ENCODE peak calls at places on chromosome 20, in seven cellular contexts. One of them, this sample, is unnamed.

GRCh38 chr20:3156811-3157619 is 2.6 kb downstream of the FASTKD5 start:
- DNase-seq in ecto neural progenitor cell: no peak
- DNase-seq in ovary: no peak
- DNase-seq in activated CD4-positive, alpha-beta T cell treated with anti-CD3 and anti-CD28 coated beads, Interleukin-2, amount 10 ng/mL, durations not matched to agents 7 days and 5 days: peak; percentile 41
- DNase-seq in H54: no peak
- DNase-seq in NCI-H460: no peak
- DNase-seq in stimulated activated CD4-positive, alpha-beta T cell treated with anti-CD3 and anti-CD28 coated beads, Interleukin-15, amount 100 ng/mL, for 1 hour: no peak
- DNase-seq in this sample: no peak

GRCh38 chr20:58678806-58679205 is 13.8 kb upstream of the NPEPL1 start:
- DNase-seq in ecto neural progenitor cell: no peak
- DNase-seq in ovary: no peak
- DNase-seq in activated CD4-positive, alpha-beta T cell treated with anti-CD3 and anti-CD28 coated beads, Interleukin-2, amount 10 ng/mL, durations not matched to agents 7 days and 5 days: no peak
- DNase-seq in H54: no peak
- DNase-seq in NCI-H460: no peak
- DNase-seq in stimulated activated CD4-positive, alpha-beta T cell treated with anti-CD3 and anti-CD28 coated beads, Interleukin-15, amount 100 ng/mL, for 1 hour: no peak
- DNase-seq in this sample: no peak

GRCh38 chr20:22499475-22500174 is 84.7 kb downstream of the FOXA2 start:
- DNase-seq in ecto neural progenitor cell: no peak
- DNase-seq in ovary: no peak
- DNase-seq in activated CD4-positive, alpha-beta T cell treated with anti-CD3 and anti-CD28 coated beads, Interleukin-2, amount 10 ng/mL, durations not matched to agents 7 days and 5 days: no peak
- DNase-seq in H54: no peak
- DNase-seq in NCI-H460: no peak
- DNase-seq in stimulated activated CD4-positive, alpha-beta T cell treated with anti-CD3 and anti-CD28 coated beads, Interleukin-15, amount 100 ng/mL, for 1 hour: no peak
- DNase-seq in this sample: no peak

GRCh38 chr20:58709013-58709702 is 16.6 kb downstream of the NPEPL1 start:
- DNase-seq in ecto neural progenitor cell: no peak
- DNase-seq in ovary: no peak
- DNase-seq in activated CD4-positive, alpha-beta T cell treated with anti-CD3 and anti-CD28 coated beads, Interleukin-2, amount 10 ng/mL, durations not matched to agents 7 days and 5 days: peak; percentile 2
- DNase-seq in H54: no peak
- DNase-seq in NCI-H460: no peak
- DNase-seq in stimulated activated CD4-positive, alpha-beta T cell treated with anti-CD3 and anti-CD28 coated beads, Interleukin-15, amount 100 ng/mL, for 1 hour: no peak
- DNase-seq in this sample: no peak

GRCh38 chr20:32675223-32675975 is 1.7 kb upstream of the C20orf203 start:
- DNase-seq in ecto neural progenitor cell: no peak
- DNase-seq in ovary: no peak
- DNase-seq in activated CD4-positive, alpha-beta T cell treated with anti-CD3 and anti-CD28 coated beads, Interleukin-2, amount 10 ng/mL, durations not matched to agents 7 days and 5 days: no peak
- DNase-seq in H54: no peak
- DNase-seq in NCI-H460: no peak
- DNase-seq in stimulated activated CD4-positive, alpha-beta T cell treated with anti-CD3 and anti-CD28 coated beads, Interleukin-15, amount 100 ng/mL, for 1 hour: no peak
- DNase-seq in this sample: no peak

GRCh38 chr20:58659841-58660240 is 8.8 kb downstream of the STX16 start:
- DNase-seq in ecto neural progenitor cell: no peak
- DNase-seq in ovary: no peak
- DNase-seq in activated CD4-positive, alpha-beta T cell treated with anti-CD3 and anti-CD28 coated beads, Interleukin-2, amount 10 ng/mL, durations not matched to agents 7 days and 5 days: no peak
- DNase-seq in H54: no peak
- DNase-seq in NCI-H460: no peak
- DNase-seq in stimulated activated CD4-positive, alpha-beta T cell treated with anti-CD3 and anti-CD28 coated beads, Interleukin-15, amount 100 ng/mL, for 1 hour: no peak
- DNase-seq in this sample: no peak

GRCh38 chr20:44914924-44915323 is 5.1 kb downstream of the PABPC1L start:
- DNase-seq in ecto neural progenitor cell: no peak
- DNase-seq in ovary: no peak
- DNase-seq in activated CD4-positive, alpha-beta T cell treated with anti-CD3 and anti-CD28 coated beads, Interleukin-2, amount 10 ng/mL, durations not matched to agents 7 days and 5 days: peak; percentile 19
- DNase-seq in H54: no peak
- DNase-seq in NCI-H460: no peak
- DNase-seq in stimulated activated CD4-positive, alpha-beta T cell treated with anti-CD3 and anti-CD28 coated beads, Interleukin-15, amount 100 ng/mL, for 1 hour: no peak
- DNase-seq in this sample: no peak

GRCh38 chr20:37562695-37563480 is 35.2 kb upstream of the BLCAP start:
- DNase-seq in ecto neural progenitor cell: peak; percentile 39
- DNase-seq in ovary: no peak
- DNase-seq in activated CD4-positive, alpha-beta T cell treated with anti-CD3 and anti-CD28 coated beads, Interleukin-2, amount 10 ng/mL, durations not matched to agents 7 days and 5 days: no peak
- DNase-seq in H54: no peak
- DNase-seq in NCI-H460: no peak
- DNase-seq in stimulated activated CD4-positive, alpha-beta T cell treated with anti-CD3 and anti-CD28 coated beads, Interleukin-15, amount 100 ng/mL, for 1 hour: no peak
- DNase-seq in this sample: no peak

GRCh38 chr20:19995220-19995863 is 21.8 kb upstream of the NAA20 start:
- DNase-seq in ecto neural progenitor cell: no peak
- DNase-seq in ovary: no peak
- DNase-seq in activated CD4-positive, alpha-beta T cell treated with anti-CD3 and anti-CD28 coated beads, Interleukin-2, amount 10 ng/mL, durations not matched to agents 7 days and 5 days: peak; percentile 38
- DNase-seq in H54: no peak
- DNase-seq in NCI-H460: no peak
- DNase-seq in stimulated activated CD4-positive, alpha-beta T cell treated with anti-CD3 and anti-CD28 coated beads, Interleukin-15, amount 100 ng/mL, for 1 hour: no peak
- DNase-seq in this sample: no peak

GRCh38 chr20:11267131-11267761 is 593.4 kb upstream of the JAG1 start:
- DNase-seq in ecto neural progenitor cell: no peak
- DNase-seq in ovary: peak; percentile 40
- DNase-seq in activated CD4-positive, alpha-beta T cell treated with anti-CD3 and anti-CD28 coated beads, Interleukin-2, amount 10 ng/mL, durations not matched to agents 7 days and 5 days: no peak
- DNase-seq in H54: peak; percentile 65
- DNase-seq in NCI-H460: peak; percentile 26
- DNase-seq in stimulated activated CD4-positive, alpha-beta T cell treated with anti-CD3 and anti-CD28 coated beads, Interleukin-15, amount 100 ng/mL, for 1 hour: no peak
- DNase-seq in this sample: peak; percentile 87

GRCh38 chr20:60011512-60012507 is 53.6 kb downstream of the CDH26 start:
- DNase-seq in ecto neural progenitor cell: no peak
- DNase-seq in ovary: no peak
- DNase-seq in activated CD4-positive, alpha-beta T cell treated with anti-CD3 and anti-CD28 coated beads, Interleukin-2, amount 10 ng/mL, durations not matched to agents 7 days and 5 days: peak; percentile 21
- DNase-seq in H54: no peak
- DNase-seq in NCI-H460: no peak
- DNase-seq in stimulated activated CD4-positive, alpha-beta T cell treated with anti-CD3 and anti-CD28 coated beads, Interleukin-15, amount 100 ng/mL, for 1 hour: no peak
- DNase-seq in this sample: no peak

GRCh38 chr20:41386502-41387427 is 20.1 kb upstream of the EMILIN3 start:
- DNase-seq in ecto neural progenitor cell: no peak
- DNase-seq in ovary: peak; percentile 54
- DNase-seq in activated CD4-positive, alpha-beta T cell treated with anti-CD3 and anti-CD28 coated beads, Interleukin-2, amount 10 ng/mL, durations not matched to agents 7 days and 5 days: no peak
- DNase-seq in H54: no peak
- DNase-seq in NCI-H460: no peak
- DNase-seq in stimulated activated CD4-positive, alpha-beta T cell treated with anti-CD3 and anti-CD28 coated beads, Interleukin-15, amount 100 ng/mL, for 1 hour: no peak
- DNase-seq in this sample: no peak

GRCh38 chr20:45337367-45338120 is 10.7 kb downstream of the SDC4 start:
- DNase-seq in ecto neural progenitor cell: no peak
- DNase-seq in ovary: peak; percentile 70
- DNase-seq in activated CD4-positive, alpha-beta T cell treated with anti-CD3 and anti-CD28 coated beads, Interleukin-2, amount 10 ng/mL, durations not matched to agents 7 days and 5 days: no peak
- DNase-seq in H54: peak; percentile 83
- DNase-seq in NCI-H460: no peak
- DNase-seq in stimulated activated CD4-positive, alpha-beta T cell treated with anti-CD3 and anti-CD28 coated beads, Interleukin-15, amount 100 ng/mL, for 1 hour: no peak
- DNase-seq in this sample: peak; percentile 75

GRCh38 chr20:57900226-57900905 is 190.6 kb upstream of the PMEPA1 start:
- DNase-seq in ecto neural progenitor cell: no peak
- DNase-seq in ovary: no peak
- DNase-seq in activated CD4-positive, alpha-beta T cell treated with anti-CD3 and anti-CD28 coated beads, Interleukin-2, amount 10 ng/mL, durations not matched to agents 7 days and 5 days: no peak
- DNase-seq in H54: no peak
- DNase-seq in NCI-H460: no peak
- DNase-seq in stimulated activated CD4-positive, alpha-beta T cell treated with anti-CD3 and anti-CD28 coated beads, Interleukin-15, amount 100 ng/mL, for 1 hour: no peak
- DNase-seq in this sample: no peak

GRCh38 chr20:20404546-20405092 is 36.7 kb downstream of the INSM1 start:
- DNase-seq in ecto neural progenitor cell: no peak
- DNase-seq in ovary: no peak
- DNase-seq in activated CD4-positive, alpha-beta T cell treated with anti-CD3 and anti-CD28 coated beads, Interleukin-2, amount 10 ng/mL, durations not matched to agents 7 days and 5 days: no peak
- DNase-seq in H54: no peak
- DNase-seq in NCI-H460: no peak
- DNase-seq in stimulated activated CD4-positive, alpha-beta T cell treated with anti-CD3 and anti-CD28 coated beads, Interleukin-15, amount 100 ng/mL, for 1 hour: no peak
- DNase-seq in this sample: no peak

GRCh38 chr20:41029150-41029872 is 689 bp downstream of the TOP1 start:
- DNase-seq in ecto neural progenitor cell: peak; percentile 69
- DNase-seq in ovary: peak; percentile 17
- DNase-seq in activated CD4-positive, alpha-beta T cell treated with anti-CD3 and anti-CD28 coated beads, Interleukin-2, amount 10 ng/mL, durations not matched to agents 7 days and 5 days: peak; percentile 26
- DNase-seq in H54: no peak
- DNase-seq in NCI-H460: no peak
- DNase-seq in stimulated activated CD4-positive, alpha-beta T cell treated with anti-CD3 and anti-CD28 coated beads, Interleukin-15, amount 100 ng/mL, for 1 hour: peak; percentile 20
- DNase-seq in this sample: no peak

GRCh38 chr20:21656299-21657067 is 49.0 kb upstream of the PAX1 start:
- DNase-seq in ecto neural progenitor cell: no peak
- DNase-seq in ovary: no peak
- DNase-seq in activated CD4-positive, alpha-beta T cell treated with anti-CD3 and anti-CD28 coated beads, Interleukin-2, amount 10 ng/mL, durations not matched to agents 7 days and 5 days: no peak
- DNase-seq in H54: no peak
- DNase-seq in NCI-H460: no peak
- DNase-seq in stimulated activated CD4-positive, alpha-beta T cell treated with anti-CD3 and anti-CD28 coated beads, Interleukin-15, amount 100 ng/mL, for 1 hour: no peak
- DNase-seq in this sample: no peak

GRCh38 chr20:57047281-57048026 is 219.0 kb downstream of the BMP7 start:
- DNase-seq in ecto neural progenitor cell: no peak
- DNase-seq in ovary: no peak
- DNase-seq in activated CD4-positive, alpha-beta T cell treated with anti-CD3 and anti-CD28 coated beads, Interleukin-2, amount 10 ng/mL, durations not matched to agents 7 days and 5 days: no peak
- DNase-seq in H54: no peak
- DNase-seq in NCI-H460: peak; percentile 18
- DNase-seq in stimulated activated CD4-positive, alpha-beta T cell treated with anti-CD3 and anti-CD28 coated beads, Interleukin-15, amount 100 ng/mL, for 1 hour: no peak
- DNase-seq in this sample: no peak

GRCh38 chr20:62749851-62750445 is 41.3 kb downstream of the NTSR1 start:
- DNase-seq in ecto neural progenitor cell: no peak
- DNase-seq in ovary: no peak
- DNase-seq in activated CD4-positive, alpha-beta T cell treated with anti-CD3 and anti-CD28 coated beads, Interleukin-2, amount 10 ng/mL, durations not matched to agents 7 days and 5 days: no peak
- DNase-seq in H54: no peak
- DNase-seq in NCI-H460: no peak
- DNase-seq in stimulated activated CD4-positive, alpha-beta T cell treated with anti-CD3 and anti-CD28 coated beads, Interleukin-15, amount 100 ng/mL, for 1 hour: no peak
- DNase-seq in this sample: no peak

GRCh38 chr20:48150568-48150967 is 365.3 kb upstream of the SULF2 start:
- DNase-seq in ecto neural progenitor cell: no peak
- DNase-seq in ovary: no peak
- DNase-seq in activated CD4-positive, alpha-beta T cell treated with anti-CD3 and anti-CD28 coated beads, Interleukin-2, amount 10 ng/mL, durations not matched to agents 7 days and 5 days: no peak
- DNase-seq in H54: no peak
- DNase-seq in NCI-H460: no peak
- DNase-seq in stimulated activated CD4-positive, alpha-beta T cell treated with anti-CD3 and anti-CD28 coated beads, Interleukin-15, amount 100 ng/mL, for 1 hour: no peak
- DNase-seq in this sample: no peak

GRCh38 chr20:51500311-51500710 is 42.2 kb downstream of the NFATC2 start:
- DNase-seq in ecto neural progenitor cell: no peak
- DNase-seq in ovary: no peak
- DNase-seq in activated CD4-positive, alpha-beta T cell treated with anti-CD3 and anti-CD28 coated beads, Interleukin-2, amount 10 ng/mL, durations not matched to agents 7 days and 5 days: peak; percentile 72
- DNase-seq in H54: peak; percentile 27
- DNase-seq in NCI-H460: no peak
- DNase-seq in stimulated activated CD4-positive, alpha-beta T cell treated with anti-CD3 and anti-CD28 coated beads, Interleukin-15, amount 100 ng/mL, for 1 hour: no peak
- DNase-seq in this sample: no peak

GRCh38 chr20:50776122-50776795 is 18.6 kb upstream of the BCAS4 start:
- DNase-seq in ecto neural progenitor cell: peak; percentile 32
- DNase-seq in ovary: no peak
- DNase-seq in activated CD4-positive, alpha-beta T cell treated with anti-CD3 and anti-CD28 coated beads, Interleukin-2, amount 10 ng/mL, durations not matched to agents 7 days and 5 days: no peak
- DNase-seq in H54: no peak
- DNase-seq in NCI-H460: no peak
- DNase-seq in stimulated activated CD4-positive, alpha-beta T cell treated with anti-CD3 and anti-CD28 coated beads, Interleukin-15, amount 100 ng/mL, for 1 hour: no peak
- DNase-seq in this sample: no peak

GRCh38 chr20:52025938-52026337 is 165.6 kb downstream of the ZFP64 start:
- DNase-seq in ecto neural progenitor cell: no peak
- DNase-seq in ovary: no peak
- DNase-seq in activated CD4-positive, alpha-beta T cell treated with anti-CD3 and anti-CD28 coated beads, Interleukin-2, amount 10 ng/mL, durations not matched to agents 7 days and 5 days: no peak
- DNase-seq in H54: no peak
- DNase-seq in NCI-H460: no peak
- DNase-seq in stimulated activated CD4-positive, alpha-beta T cell treated with anti-CD3 and anti-CD28 coated beads, Interleukin-15, amount 100 ng/mL, for 1 hour: no peak
- DNase-seq in this sample: no peak

GRCh38 chr20:22944062-22944461 is 91.0 kb upstream of the SSTR4 start:
- DNase-seq in ecto neural progenitor cell: no peak
- DNase-seq in ovary: no peak
- DNase-seq in activated CD4-positive, alpha-beta T cell treated with anti-CD3 and anti-CD28 coated beads, Interleukin-2, amount 10 ng/mL, durations not matched to agents 7 days and 5 days: no peak
- DNase-seq in H54: no peak
- DNase-seq in NCI-H460: no peak
- DNase-seq in stimulated activated CD4-positive, alpha-beta T cell treated with anti-CD3 and anti-CD28 coated beads, Interleukin-15, amount 100 ng/mL, for 1 hour: no peak
- DNase-seq in this sample: no peak

GRCh38 chr20:19205999-19206398 is 6.4 kb upstream of the SLC24A3 start:
- DNase-seq in ecto neural progenitor cell: peak; percentile 86
- DNase-seq in ovary: peak; percentile 67
- DNase-seq in activated CD4-positive, alpha-beta T cell treated with anti-CD3 and anti-CD28 coated beads, Interleukin-2, amount 10 ng/mL, durations not matched to agents 7 days and 5 days: peak; percentile 63
- DNase-seq in H54: peak; percentile 36
- DNase-seq in NCI-H460: peak; percentile 51
- DNase-seq in stimulated activated CD4-positive, alpha-beta T cell treated with anti-CD3 and anti-CD28 coated beads, Interleukin-15, amount 100 ng/mL, for 1 hour: peak; percentile 42
- DNase-seq in this sample: no peak

GRCh38 chr20:40494238-40494637 is 194.8 kb downstream of the MAFB start:
- DNase-seq in ecto neural progenitor cell: no peak
- DNase-seq in ovary: no peak
- DNase-seq in activated CD4-positive, alpha-beta T cell treated with anti-CD3 and anti-CD28 coated beads, Interleukin-2, amount 10 ng/mL, durations not matched to agents 7 days and 5 days: no peak
- DNase-seq in H54: no peak
- DNase-seq in NCI-H460: no peak
- DNase-seq in stimulated activated CD4-positive, alpha-beta T cell treated with anti-CD3 and anti-CD28 coated beads, Interleukin-15, amount 100 ng/mL, for 1 hour: no peak
- DNase-seq in this sample: no peak

GRCh38 chr20:45377191-45377775 is 842 bp downstream of the TP53TG5 start:
- DNase-seq in ecto neural progenitor cell: no peak
- DNase-seq in ovary: no peak
- DNase-seq in activated CD4-positive, alpha-beta T cell treated with anti-CD3 and anti-CD28 coated beads, Interleukin-2, amount 10 ng/mL, durations not matched to agents 7 days and 5 days: no peak
- DNase-seq in H54: no peak
- DNase-seq in NCI-H460: no peak
- DNase-seq in stimulated activated CD4-positive, alpha-beta T cell treated with anti-CD3 and anti-CD28 coated beads, Interleukin-15, amount 100 ng/mL, for 1 hour: no peak
- DNase-seq in this sample: no peak

GRCh38 chr20:31870703-31871601 is 518 bp downstream of the TTLL9 start:
- DNase-seq in ecto neural progenitor cell: peak; percentile 60
- DNase-seq in ovary: no peak
- DNase-seq in activated CD4-positive, alpha-beta T cell treated with anti-CD3 and anti-CD28 coated beads, Interleukin-2, amount 10 ng/mL, durations not matched to agents 7 days and 5 days: no peak
- DNase-seq in H54: no peak
- DNase-seq in NCI-H460: no peak
- DNase-seq in stimulated activated CD4-positive, alpha-beta T cell treated with anti-CD3 and anti-CD28 coated beads, Interleukin-15, amount 100 ng/mL, for 1 hour: no peak
- DNase-seq in this sample: no peak

GRCh38 chr20:25058797-25059486 is 1.0 kb upstream of the ACSS1 start:
- DNase-seq in ecto neural progenitor cell: no peak
- DNase-seq in ovary: no peak
- DNase-seq in activated CD4-positive, alpha-beta T cell treated with anti-CD3 and anti-CD28 coated beads, Interleukin-2, amount 10 ng/mL, durations not matched to agents 7 days and 5 days: peak; percentile 18
- DNase-seq in H54: no peak
- DNase-seq in NCI-H460: no peak
- DNase-seq in stimulated activated CD4-positive, alpha-beta T cell treated with anti-CD3 and anti-CD28 coated beads, Interleukin-15, amount 100 ng/mL, for 1 hour: no peak
- DNase-seq in this sample: no peak

GRCh38 chr20:25272223-25273000 is 24.5 kb downstream of the PYGB start:
- DNase-seq in ecto neural progenitor cell: no peak
- DNase-seq in ovary: no peak
- DNase-seq in activated CD4-positive, alpha-beta T cell treated with anti-CD3 and anti-CD28 coated beads, Interleukin-2, amount 10 ng/mL, durations not matched to agents 7 days and 5 days: no peak
- DNase-seq in H54: no peak
- DNase-seq in NCI-H460: no peak
- DNase-seq in stimulated activated CD4-positive, alpha-beta T cell treated with anti-CD3 and anti-CD28 coated beads, Interleukin-15, amount 100 ng/mL, for 1 hour: no peak
- DNase-seq in this sample: no peak

GRCh38 chr20:11001767-11002540 is 328.2 kb upstream of the JAG1 start:
- DNase-seq in ecto neural progenitor cell: no peak
- DNase-seq in ovary: no peak
- DNase-seq in activated CD4-positive, alpha-beta T cell treated with anti-CD3 and anti-CD28 coated beads, Interleukin-2, amount 10 ng/mL, durations not matched to agents 7 days and 5 days: no peak
- DNase-seq in H54: peak; percentile 44
- DNase-seq in NCI-H460: peak; percentile 77
- DNase-seq in stimulated activated CD4-positive, alpha-beta T cell treated with anti-CD3 and anti-CD28 coated beads, Interleukin-15, amount 100 ng/mL, for 1 hour: no peak
- DNase-seq in this sample: peak; percentile 11

GRCh38 chr20:24773751-24774201 is 175.3 kb upstream of the CST7 start:
- DNase-seq in ecto neural progenitor cell: peak; percentile 3
- DNase-seq in ovary: no peak
- DNase-seq in activated CD4-positive, alpha-beta T cell treated with anti-CD3 and anti-CD28 coated beads, Interleukin-2, amount 10 ng/mL, durations not matched to agents 7 days and 5 days: no peak
- DNase-seq in H54: peak; percentile 74
- DNase-seq in NCI-H460: no peak
- DNase-seq in stimulated activated CD4-positive, alpha-beta T cell treated with anti-CD3 and anti-CD28 coated beads, Interleukin-15, amount 100 ng/mL, for 1 hour: no peak
- DNase-seq in this sample: peak; percentile 55

GRCh38 chr20:58647814-58648501 is 3.1 kb upstream of the STX16 start:
- DNase-seq in ecto neural progenitor cell: peak; percentile 36
- DNase-seq in ovary: no peak
- DNase-seq in activated CD4-positive, alpha-beta T cell treated with anti-CD3 and anti-CD28 coated beads, Interleukin-2, amount 10 ng/mL, durations not matched to agents 7 days and 5 days: peak; percentile 3
- DNase-seq in H54: peak; percentile 95
- DNase-seq in NCI-H460: no peak
- DNase-seq in stimulated activated CD4-positive, alpha-beta T cell treated with anti-CD3 and anti-CD28 coated beads, Interleukin-15, amount 100 ng/mL, for 1 hour: no peak
- DNase-seq in this sample: peak; percentile 60

GRCh38 chr20:11544029-11544678 is 373.5 kb upstream of the BTBD3 start:
- DNase-seq in ecto neural progenitor cell: no peak
- DNase-seq in ovary: no peak
- DNase-seq in activated CD4-positive, alpha-beta T cell treated with anti-CD3 and anti-CD28 coated beads, Interleukin-2, amount 10 ng/mL, durations not matched to agents 7 days and 5 days: peak; percentile 31
- DNase-seq in H54: peak; percentile 14
- DNase-seq in NCI-H460: peak; percentile 72
- DNase-seq in stimulated activated CD4-positive, alpha-beta T cell treated with anti-CD3 and anti-CD28 coated beads, Interleukin-15, amount 100 ng/mL, for 1 hour: no peak
- DNase-seq in this sample: no peak

GRCh38 chr20:38342716-38343106 is 3.6 kb upstream of the LBP start:
- DNase-seq in ecto neural progenitor cell: no peak
- DNase-seq in ovary: no peak
- DNase-seq in activated CD4-positive, alpha-beta T cell treated with anti-CD3 and anti-CD28 coated beads, Interleukin-2, amount 10 ng/mL, durations not matched to agents 7 days and 5 days: no peak
- DNase-seq in H54: no peak
- DNase-seq in NCI-H460: no peak
- DNase-seq in stimulated activated CD4-positive, alpha-beta T cell treated with anti-CD3 and anti-CD28 coated beads, Interleukin-15, amount 100 ng/mL, for 1 hour: no peak
- DNase-seq in this sample: no peak

GRCh38 chr20:33859157-33859695 is 48.1 kb downstream of the CHMP4B start:
- DNase-seq in ecto neural progenitor cell: no peak
- DNase-seq in ovary: no peak
- DNase-seq in activated CD4-positive, alpha-beta T cell treated with anti-CD3 and anti-CD28 coated beads, Interleukin-2, amount 10 ng/mL, durations not matched to agents 7 days and 5 days: peak; percentile 80
- DNase-seq in H54: no peak
- DNase-seq in NCI-H460: no peak
- DNase-seq in stimulated activated CD4-positive, alpha-beta T cell treated with anti-CD3 and anti-CD28 coated beads, Interleukin-15, amount 100 ng/mL, for 1 hour: no peak
- DNase-seq in this sample: no peak